ENCODE peak calls at places on chromosomes 7 and 10, in four cellular contexts. M is NCI-H82, A is AG09309, R is posterior cingulate gyrus. W is an unnamed sample.

GRCh38 chr7:151069841-151070572 is 10.6 kb downstream of the FASTK start:
- DNase-seq in R (no peak), M (no peak), A (no peak), W (no peak)

GRCh38 chr10:101485681-101486554 is 102.1 kb downstream of the POLL start:
- DNase-seq in A (no peak), M (peak), R (peak), W (peak)

GRCh38 chr7:104133238-104133637 is 74.6 kb downstream of the ORC5 start:
- DNase-seq in M (no peak), R (no peak), A (no peak), W (no peak)

GRCh38 chr10:11673346-11674330 is 62.2 kb upstream of the USP6NL start:
- DNase-seq in M (no peak), R (no peak), A (peak), W (no peak)

GRCh38 chr10:60114765-60115586 is 208.6 kb upstream of the CCDC6 start:
- DNase-seq in R (no peak), M (peak), A (peak), W (no peak)

GRCh38 chr7:80711521-80711920 is 73.1 kb downstream of the CD36 start:
- DNase-seq in R (no peak), M (no peak), A (no peak), W (no peak)

GRCh38 chr7:25985196-25985595 is 166.8 kb upstream of the NFE2L3 start:
- DNase-seq in A (no peak), R (no peak), M (no peak), W (no peak)

GRCh38 chr10:101047268-101047667 is 14.5 kb upstream of the KAZALD1 start:
- DNase-seq in M (no peak), R (no peak), A (no peak), W (no peak)

GRCh38 chr10:31134303-31134928 is 102.8 kb upstream of the ZNF438 start:
- DNase-seq in A (no peak), M (peak), R (no peak), W (peak)

GRCh38 chr7:121544726-121545125 is 148.6 kb upstream of the FAM3C start:
- DNase-seq in R (no peak), M (no peak), A (peak), W (no peak)

GRCh38 chr10:33390046-33390445 is 55.6 kb upstream of the NRP1 start:
- DNase-seq in M (no peak), A (no peak), R (no peak), W (no peak)

GRCh38 chr10:132961-133898 is 2.0 kb upstream of the ZMYND11 start:
- DNase-seq in R (no peak), A (no peak), M (no peak), W (no peak)

GRCh38 chr7:18889436-18889835 is 228.0 kb downstream of the TWIST1 start:
- DNase-seq in A (no peak), M (no peak), R (no peak), W (no peak)

GRCh38 chr10:86693721-86694369 is 25.5 kb downstream of the LDB3 start:
- DNase-seq in R (no peak), A (no peak), M (peak), W (peak)

GRCh38 chr10:121753726-121754476 is 155.7 kb upstream of the FGFR2 start:
- DNase-seq in R (no peak), A (peak), M (peak), W (no peak)

GRCh38 chr7:105612806-105613205 is 31.5 kb upstream of the EFCAB10 start:
- DNase-seq in M (no peak), R (no peak), A (no peak), W (no peak)

GRCh38 chr7:68980011-68980410 is 618.3 kb upstream of the AUTS2 start:
- DNase-seq in A (no peak), R (no peak), M (no peak), W (no peak)

GRCh38 chr7:86692755-86693154 is 49.0 kb downstream of the GRM3 start:
- DNase-seq in A (no peak), R (no peak), M (no peak), W (no peak)

GRCh38 chr10:110304394-110304779 is 333 bp downstream of the SMNDC1 start:
- DNase-seq in A (no peak), M (peak), R (no peak), W (no peak)

GRCh38 chr7:125480762-125481161 is 551.1 kb upstream of the POT1 start:
- DNase-seq in R (no peak), A (no peak), M (no peak), W (no peak)

GRCh38 chr7:142516038-142516501 is 233.2 kb upstream of the PRSS1 start:
- DNase-seq in A (no peak), M (peak), R (peak), W (peak)

GRCh38 chr7:140232959-140233649 is 56.3 kb upstream of the KDM7A start:
- DNase-seq in R (no peak), M (no peak), A (no peak), W (no peak)

GRCh38 chr7:41921453-41921912 is 218.6 kb upstream of the INHBA start:
- DNase-seq in M (no peak), R (no peak), A (peak), W (no peak)

W was measured in WERI-Rb-1.